ENCODE peak calls at places on chromosome 17, in five cellular contexts. M, O, Z, W and B are unnamed samples.

GRCh38 chr17:81518113-81518784 is 5.7 kb upstream of the ACTG1 start:
- DNase-seq in W (peak; percentile 52), O (no peak), M (no peak), Z (peak; percentile 33), B (no peak)

GRCh38 chr17:80070375-80071115 is 30.8 kb upstream of the GAA start:
- DNase-seq in M (peak; percentile 24), O (no peak), Z (no peak), W (peak; percentile 39), B (no peak)

GRCh38 chr17:82876149-82876548 is 36.3 kb upstream of the ZNF750 start:
- DNase-seq in W (peak; percentile 80), Z (no peak), O (no peak), M (no peak), B (no peak)

GRCh38 chr17:59496178-59496577 is 69.2 kb upstream of the DHX40 start:
- DNase-seq in O (no peak), Z (no peak), W (no peak), M (no peak), B (no peak)

GRCh38 chr17:81888988-81889595 is 2.3 kb downstream of the ALYREF start:
- DNase-seq in O (no peak), W (no peak), M (no peak), Z (no peak), B (no peak)

GRCh38 chr17:20216853-20217252 is 207.7 kb downstream of the SPECC1 start:
- DNase-seq in M (no peak), Z (no peak), W (no peak), O (no peak), B (no peak)

GRCh38 chr17:40480501-40481003 is 20.9 kb downstream of the TNS4 start:
- DNase-seq in Z (peak; percentile 47), W (peak; percentile 89), M (no peak), O (no peak), B (no peak)

GRCh38 chr17:17057057-17057551 is 14.8 kb downstream of the MPRIP start:
- DNase-seq in O (no peak), Z (no peak), W (no peak), M (no peak), B (no peak)

GRCh38 chr17:83035722-83036121 is 43.7 kb upstream of the METRNL start:
- DNase-seq in O (no peak), Z (no peak), M (no peak), W (no peak), B (no peak)

GRCh38 chr17:52758481-52758880 is 600.0 kb upstream of the CA10 start:
- DNase-seq in W (no peak), O (no peak), M (no peak), Z (no peak), B (no peak)
- H3K27ac ChIP-seq in W (no peak overlapping the region), O (no peak overlapping the region), M (no peak overlapping the region), Z (no peak overlapping the region), B (no peak overlapping the region)

DNA sequence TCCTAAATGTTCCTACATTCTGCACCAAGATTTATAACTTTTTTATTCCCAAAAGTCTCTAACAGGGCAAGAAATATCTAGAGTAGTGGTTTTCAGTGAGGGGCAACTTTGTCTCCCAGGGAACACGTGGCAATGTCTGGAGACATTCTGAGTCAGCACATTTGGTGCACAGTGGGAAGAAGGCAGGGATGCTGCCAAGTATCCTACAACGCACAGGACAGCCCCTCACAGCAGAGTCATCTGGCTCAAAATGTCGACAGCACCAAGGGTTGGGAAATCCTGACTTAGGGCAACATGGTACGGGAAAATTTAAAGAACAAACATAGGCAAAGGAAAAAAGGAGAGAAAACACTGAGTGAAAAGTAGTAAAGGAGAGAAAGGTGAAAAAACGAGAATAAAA is 61.8 kb downstream of the SMG6 start:
- DNase-seq in M (no peak), O (peak; percentile 35), W (peak; percentile 87), Z (no peak), B (no peak)
- H3K27ac ChIP-seq in M (no peak overlapping the region), O (no peak overlapping the region), W (peak overlapping the region; percentile 92), Z (peak overlapping the region; percentile 80), B (no peak overlapping the region)

DNA sequence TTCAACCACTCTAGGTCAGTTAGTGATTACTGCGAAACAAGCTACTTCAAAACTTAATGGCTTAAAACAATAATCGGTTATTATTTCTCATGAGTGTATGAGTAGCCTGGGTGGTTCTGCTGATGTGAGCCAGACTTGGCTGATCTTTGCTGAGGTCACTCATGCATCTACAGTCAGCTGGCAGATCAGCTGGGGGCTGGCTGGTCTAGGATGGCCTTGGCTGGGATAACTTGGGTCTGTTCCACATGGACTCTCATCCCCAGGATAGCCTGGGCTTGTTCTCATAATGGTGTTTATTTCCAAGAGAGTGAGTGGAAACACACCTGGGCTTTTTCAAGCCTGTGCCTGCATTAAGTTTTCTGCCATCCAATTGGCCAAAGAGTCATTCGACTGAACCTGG is 13.0 kb downstream of the CCDC182 start:
- DNase-seq in O (no peak), M (peak; percentile 54), Z (no peak), W (no peak), B (no peak)
- H3K27ac ChIP-seq in O (no peak overlapping the region), M (no peak overlapping the region), Z (no peak overlapping the region), W (no peak overlapping the region), B (no peak overlapping the region)

GRCh38 chr17:50680126-50680525 is 27.6 kb downstream of the ANKRD40 start:
- DNase-seq in W (no peak), Z (no peak), M (no peak), O (no peak), B (no peak)

GRCh38 chr17:50679008-50679544 is 28.6 kb downstream of the ANKRD40 start:
- DNase-seq in M (no peak), O (no peak), W (no peak), Z (no peak), B (no peak)

GRCh38 chr17:50675627-50676026 is 32.1 kb downstream of the ANKRD40 start:
- DNase-seq in Z (peak; percentile 77), W (no peak), O (no peak), M (no peak), B (no peak)

GRCh38 chr17:50676065-50676975 is 31.4 kb downstream of the ANKRD40 start:
- DNase-seq in W (no peak), Z (no peak), M (no peak), O (no peak), B (no peak)

GRCh38 chr17:50677851-50678375 is 29.8 kb downstream of the ANKRD40 start:
- DNase-seq in Z (no peak), M (no peak), W (no peak), O (no peak), B (no peak)
- H3K27ac ChIP-seq in Z (no peak overlapping the region), M (no peak overlapping the region), W (no peak overlapping the region), O (no peak overlapping the region), B (no peak overlapping the region)

DNA sequence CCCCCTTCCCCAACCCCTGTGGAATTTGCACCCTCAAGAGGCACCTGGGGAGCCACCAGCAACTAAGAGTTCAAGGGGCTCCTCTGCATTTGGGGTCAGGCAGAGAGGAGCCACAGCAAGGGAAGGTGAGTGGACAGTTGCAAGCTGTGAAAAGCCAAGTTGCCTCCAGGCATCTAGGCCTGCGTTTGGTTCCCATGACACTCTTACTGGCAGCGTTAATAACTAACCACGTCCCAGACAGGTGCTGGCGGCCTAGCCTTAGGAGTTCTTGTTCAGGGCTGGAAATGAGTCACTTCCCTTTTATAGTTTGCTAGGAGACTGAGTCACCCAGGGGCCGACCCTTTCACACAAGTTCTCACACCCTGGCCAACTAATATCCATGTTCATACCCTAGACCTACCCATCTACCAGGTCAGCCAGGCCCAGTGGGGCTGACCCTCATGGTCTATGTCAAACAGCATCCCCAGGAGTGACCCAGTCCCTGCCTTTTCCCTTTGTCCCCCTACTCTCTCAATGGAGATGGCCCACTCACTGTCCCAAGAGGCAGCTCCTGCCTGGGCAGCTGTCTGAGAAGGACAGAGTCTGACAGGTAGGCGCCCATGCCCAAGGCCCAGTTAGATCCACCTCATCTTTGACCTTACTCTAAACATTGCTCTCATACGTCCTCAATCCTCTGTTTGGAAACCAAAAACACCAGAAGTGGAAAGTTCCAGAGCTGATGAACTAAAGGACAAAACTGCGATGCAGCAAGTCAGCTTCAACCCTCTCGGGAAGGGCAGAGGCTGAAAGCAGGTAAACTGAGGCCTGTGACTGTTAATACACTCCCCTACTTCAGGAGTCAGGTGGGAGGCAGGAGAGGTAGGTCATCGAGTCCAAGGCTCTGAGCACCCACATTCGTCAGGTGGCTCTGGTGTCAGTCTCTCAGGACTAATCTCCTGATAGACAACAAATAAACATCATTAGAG is 300.6 kb downstream of the SOX9 start:
- DNase-seq in Z (peak; percentile 78), M (no peak), O (peak; percentile 79), W (peak; percentile 98), B (no peak)
- H3K27ac ChIP-seq in Z (peak overlapping the region; percentile 60), M (no peak overlapping the region), O (peak overlapping the region; percentile 41), W (peak overlapping the region; percentile 19), B (no peak overlapping the region)

DNA sequence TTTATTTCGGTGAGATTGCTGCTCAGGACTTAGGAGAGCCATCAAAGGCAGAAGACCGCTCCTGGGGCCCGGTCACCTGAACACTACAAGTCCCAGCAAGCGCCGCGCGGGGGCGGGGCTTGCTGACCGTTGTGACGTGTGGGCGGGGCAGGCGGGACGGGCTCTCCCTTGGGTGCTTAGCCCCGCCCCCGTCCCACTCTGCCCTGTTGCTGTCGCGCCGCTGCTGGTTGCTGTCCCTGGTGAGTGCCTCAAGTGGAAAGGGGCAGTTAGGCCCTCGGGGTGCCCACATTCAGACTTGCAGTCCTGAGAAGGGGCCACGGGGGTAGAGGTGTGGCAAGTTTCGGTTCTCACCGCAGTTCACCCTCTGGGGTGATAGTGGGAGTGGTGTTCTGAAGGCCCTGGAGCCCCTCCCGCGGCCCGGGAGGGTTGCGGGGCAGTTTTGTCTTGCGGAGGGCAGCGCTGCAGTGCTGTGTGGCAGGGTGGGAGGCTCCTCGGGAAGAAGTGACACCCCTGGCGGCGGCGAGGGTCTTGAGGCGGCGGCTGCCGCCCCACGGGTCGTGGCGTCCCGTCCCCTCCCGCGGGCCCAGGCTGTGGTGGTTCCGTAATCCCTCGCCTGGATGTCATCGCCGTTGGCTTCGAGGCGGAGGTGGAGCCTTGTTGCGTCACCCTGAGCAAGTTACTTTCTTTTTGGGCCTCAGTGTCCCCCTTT is at the start of gene CALCOCO2:
- DNase-seq in O (peak; percentile 96), M (peak; percentile 98), Z (peak; percentile 97), W (peak; percentile 98), B (peak; percentile 96)
- H3K27ac ChIP-seq in O (peak within 1 kb of the TSS; percentile 87), M (peak within 1 kb of the TSS; percentile 96), Z (peak within 1 kb of the TSS; percentile 97), W (peak within 1 kb of the TSS; percentile 83), B (peak within 1 kb of the TSS; percentile 91)

DNA sequence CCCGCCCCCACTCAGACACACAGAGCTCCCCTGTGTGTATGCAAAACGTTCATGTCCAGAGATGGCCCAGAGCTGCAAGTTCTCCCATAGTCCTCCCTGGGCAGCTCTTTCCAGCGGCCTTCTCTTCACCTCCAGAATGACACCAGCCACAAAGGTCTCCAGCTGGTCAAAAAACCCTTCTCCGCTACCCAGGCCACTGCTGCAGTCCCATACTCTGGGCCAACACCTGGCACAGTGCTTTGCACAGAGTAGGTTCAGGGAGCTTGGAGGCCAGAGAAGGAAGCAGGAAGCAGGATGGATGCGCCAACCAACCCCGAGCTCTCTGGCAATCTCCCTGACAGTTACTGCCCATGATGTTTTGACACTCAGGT is 1.1 kb upstream of the STAT5B start:
- DNase-seq in W (no peak), Z (peak; percentile 19), O (no peak), M (no peak), B (no peak)
- H3K27ac ChIP-seq in W (no peak overlapping the region), Z (peak overlapping the region; percentile 92), O (no peak overlapping the region), M (peak overlapping the region; percentile 97), B (peak overlapping the region; percentile 90)